ENCODE peak calls at places on chromosome 1, in seven cellular contexts. One of them, this sample, is unnamed.

GRCh38 chr1:93080424-93080823 is 1.3 kb downstream of the MTF2 start:
- DNase-seq in activated T-cell treated with anti-CD3 and anti-CD28 coated beads for 1 hour: no peak
- DNase-seq in substantia nigra: no peak
- DNase-seq in activated CD4-positive, alpha-beta T cell treated with anti-CD3 and anti-CD28 coated beads, Interleukin-2, amount 50 U/mL, for 48 hours: no peak
- DNase-seq in NCI-H510A treated with DMSO at 0.1 percent for 48 hours: peak; percentile 91
- DNase-seq in stimulated activated CD4-positive, alpha-beta T cell treated with anti-CD3 and anti-CD28 coated beads, TNF-alpha, amount 100 ng/mL, for 1 hour: no peak
- DNase-seq in cardiac muscle cell: peak; percentile 86
- DNase-seq in this sample: no peak

GRCh38 chr1:58816747-58817221 is 32.9 kb upstream of the JUN start:
- DNase-seq in substantia nigra: no peak
- DNase-seq in NCI-H510A treated with DMSO at 0.1 percent for 48 hours: no peak
- DNase-seq in activated T-cell treated with anti-CD3 and anti-CD28 coated beads for 1 hour: no peak
- DNase-seq in cardiac muscle cell: peak; percentile 31
- DNase-seq in stimulated activated CD4-positive, alpha-beta T cell treated with anti-CD3 and anti-CD28 coated beads, TNF-alpha, amount 100 ng/mL, for 1 hour: no peak
- DNase-seq in activated CD4-positive, alpha-beta T cell treated with anti-CD3 and anti-CD28 coated beads, Interleukin-2, amount 50 U/mL, for 48 hours: no peak
- DNase-seq in this sample: no peak

GRCh38 chr1:192506741-192507155 is 68.8 kb upstream of the RGS1 start:
- DNase-seq in activated T-cell treated with anti-CD3 and anti-CD28 coated beads for 1 hour: no peak
- DNase-seq in stimulated activated CD4-positive, alpha-beta T cell treated with anti-CD3 and anti-CD28 coated beads, TNF-alpha, amount 100 ng/mL, for 1 hour: no peak
- DNase-seq in substantia nigra: no peak
- DNase-seq in cardiac muscle cell: peak; percentile 65
- DNase-seq in NCI-H510A treated with DMSO at 0.1 percent for 48 hours: no peak
- DNase-seq in activated CD4-positive, alpha-beta T cell treated with anti-CD3 and anti-CD28 coated beads, Interleukin-2, amount 50 U/mL, for 48 hours: no peak
- DNase-seq in this sample: no peak

GRCh38 chr1:227786673-227787512 is 28.6 kb upstream of the PRSS38 start:
- DNase-seq in cardiac muscle cell: no peak
- DNase-seq in stimulated activated CD4-positive, alpha-beta T cell treated with anti-CD3 and anti-CD28 coated beads, TNF-alpha, amount 100 ng/mL, for 1 hour: no peak
- DNase-seq in substantia nigra: no peak
- DNase-seq in NCI-H510A treated with DMSO at 0.1 percent for 48 hours: no peak
- DNase-seq in activated T-cell treated with anti-CD3 and anti-CD28 coated beads for 1 hour: no peak
- DNase-seq in activated CD4-positive, alpha-beta T cell treated with anti-CD3 and anti-CD28 coated beads, Interleukin-2, amount 50 U/mL, for 48 hours: no peak
- DNase-seq in this sample: no peak

GRCh38 chr1:82565146-82565545 is 764.4 kb downstream of the ADGRL2 start:
- DNase-seq in substantia nigra: no peak
- DNase-seq in NCI-H510A treated with DMSO at 0.1 percent for 48 hours: no peak
- DNase-seq in activated T-cell treated with anti-CD3 and anti-CD28 coated beads for 1 hour: no peak
- DNase-seq in cardiac muscle cell: peak; percentile 68
- DNase-seq in stimulated activated CD4-positive, alpha-beta T cell treated with anti-CD3 and anti-CD28 coated beads, TNF-alpha, amount 100 ng/mL, for 1 hour: no peak
- DNase-seq in activated CD4-positive, alpha-beta T cell treated with anti-CD3 and anti-CD28 coated beads, Interleukin-2, amount 50 U/mL, for 48 hours: no peak
- DNase-seq in this sample: no peak

GRCh38 chr1:246582301-246583055 is 16.2 kb downstream of the CNST start:
- DNase-seq in activated CD4-positive, alpha-beta T cell treated with anti-CD3 and anti-CD28 coated beads, Interleukin-2, amount 50 U/mL, for 48 hours: no peak
- DNase-seq in substantia nigra: no peak
- DNase-seq in stimulated activated CD4-positive, alpha-beta T cell treated with anti-CD3 and anti-CD28 coated beads, TNF-alpha, amount 100 ng/mL, for 1 hour: no peak
- DNase-seq in NCI-H510A treated with DMSO at 0.1 percent for 48 hours: no peak
- DNase-seq in activated T-cell treated with anti-CD3 and anti-CD28 coated beads for 1 hour: no peak
- DNase-seq in cardiac muscle cell: no peak
- DNase-seq in this sample: no peak

GRCh38 chr1:21149430-21149861 is 27.3 kb downstream of the EIF4G3 start:
- DNase-seq in activated T-cell treated with anti-CD3 and anti-CD28 coated beads for 1 hour: no peak
- DNase-seq in stimulated activated CD4-positive, alpha-beta T cell treated with anti-CD3 and anti-CD28 coated beads, TNF-alpha, amount 100 ng/mL, for 1 hour: no peak
- DNase-seq in NCI-H510A treated with DMSO at 0.1 percent for 48 hours: no peak
- DNase-seq in activated CD4-positive, alpha-beta T cell treated with anti-CD3 and anti-CD28 coated beads, Interleukin-2, amount 50 U/mL, for 48 hours: no peak
- DNase-seq in substantia nigra: no peak
- DNase-seq in cardiac muscle cell: peak; percentile 67
- DNase-seq in this sample: no peak

GRCh38 chr1:67489643-67490042 is 59.4 kb upstream of the SERBP1 start:
- DNase-seq in activated T-cell treated with anti-CD3 and anti-CD28 coated beads for 1 hour: no peak
- DNase-seq in cardiac muscle cell: peak; percentile 37
- DNase-seq in NCI-H510A treated with DMSO at 0.1 percent for 48 hours: no peak
- DNase-seq in activated CD4-positive, alpha-beta T cell treated with anti-CD3 and anti-CD28 coated beads, Interleukin-2, amount 50 U/mL, for 48 hours: no peak
- DNase-seq in stimulated activated CD4-positive, alpha-beta T cell treated with anti-CD3 and anti-CD28 coated beads, TNF-alpha, amount 100 ng/mL, for 1 hour: no peak
- DNase-seq in substantia nigra: no peak
- DNase-seq in this sample: no peak

GRCh38 chr1:241292973-241293372 is 64.0 kb downstream of the RGS7 start:
- DNase-seq in activated CD4-positive, alpha-beta T cell treated with anti-CD3 and anti-CD28 coated beads, Interleukin-2, amount 50 U/mL, for 48 hours: no peak
- DNase-seq in stimulated activated CD4-positive, alpha-beta T cell treated with anti-CD3 and anti-CD28 coated beads, TNF-alpha, amount 100 ng/mL, for 1 hour: no peak
- DNase-seq in substantia nigra: no peak
- DNase-seq in NCI-H510A treated with DMSO at 0.1 percent for 48 hours: no peak
- DNase-seq in activated T-cell treated with anti-CD3 and anti-CD28 coated beads for 1 hour: no peak
- DNase-seq in cardiac muscle cell: no peak
- DNase-seq in this sample: no peak

GRCh38 chr1:114668373-114668772 is 1.5 kb downstream of the DENND2C start:
- DNase-seq in stimulated activated CD4-positive, alpha-beta T cell treated with anti-CD3 and anti-CD28 coated beads, TNF-alpha, amount 100 ng/mL, for 1 hour: no peak
- DNase-seq in activated CD4-positive, alpha-beta T cell treated with anti-CD3 and anti-CD28 coated beads, Interleukin-2, amount 50 U/mL, for 48 hours: no peak
- DNase-seq in substantia nigra: no peak
- DNase-seq in NCI-H510A treated with DMSO at 0.1 percent for 48 hours: no peak
- DNase-seq in cardiac muscle cell: no peak
- DNase-seq in activated T-cell treated with anti-CD3 and anti-CD28 coated beads for 1 hour: no peak
- DNase-seq in this sample: no peak

GRCh38 chr1:201859424-201859823 is 29.3 kb upstream of the SHISA4 start:
- DNase-seq in NCI-H510A treated with DMSO at 0.1 percent for 48 hours: no peak
- DNase-seq in cardiac muscle cell: no peak
- DNase-seq in substantia nigra: no peak
- DNase-seq in stimulated activated CD4-positive, alpha-beta T cell treated with anti-CD3 and anti-CD28 coated beads, TNF-alpha, amount 100 ng/mL, for 1 hour: no peak
- DNase-seq in activated CD4-positive, alpha-beta T cell treated with anti-CD3 and anti-CD28 coated beads, Interleukin-2, amount 50 U/mL, for 48 hours: no peak
- DNase-seq in activated T-cell treated with anti-CD3 and anti-CD28 coated beads for 1 hour: no peak
- DNase-seq in this sample: no peak

GRCh38 chr1:57576750-57577149 is 152.9 kb upstream of the DAB1 start:
- DNase-seq in substantia nigra: no peak
- DNase-seq in NCI-H510A treated with DMSO at 0.1 percent for 48 hours: peak; percentile 42
- DNase-seq in stimulated activated CD4-positive, alpha-beta T cell treated with anti-CD3 and anti-CD28 coated beads, TNF-alpha, amount 100 ng/mL, for 1 hour: no peak
- DNase-seq in activated T-cell treated with anti-CD3 and anti-CD28 coated beads for 1 hour: no peak
- DNase-seq in activated CD4-positive, alpha-beta T cell treated with anti-CD3 and anti-CD28 coated beads, Interleukin-2, amount 50 U/mL, for 48 hours: no peak
- DNase-seq in cardiac muscle cell: no peak
- DNase-seq in this sample: no peak

GRCh38 chr1:115782571-115783281 is 14.2 kb upstream of the CASQ2 start:
- DNase-seq in activated CD4-positive, alpha-beta T cell treated with anti-CD3 and anti-CD28 coated beads, Interleukin-2, amount 50 U/mL, for 48 hours: no peak
- DNase-seq in activated T-cell treated with anti-CD3 and anti-CD28 coated beads for 1 hour: no peak
- DNase-seq in cardiac muscle cell: peak; percentile 82
- DNase-seq in substantia nigra: no peak
- DNase-seq in stimulated activated CD4-positive, alpha-beta T cell treated with anti-CD3 and anti-CD28 coated beads, TNF-alpha, amount 100 ng/mL, for 1 hour: no peak
- DNase-seq in NCI-H510A treated with DMSO at 0.1 percent for 48 hours: no peak
- DNase-seq in this sample: no peak

GRCh38 chr1:240794061-240794843 is 182.3 kb upstream of the GREM2 start:
- DNase-seq in activated CD4-positive, alpha-beta T cell treated with anti-CD3 and anti-CD28 coated beads, Interleukin-2, amount 50 U/mL, for 48 hours: no peak
- DNase-seq in activated T-cell treated with anti-CD3 and anti-CD28 coated beads for 1 hour: no peak
- DNase-seq in cardiac muscle cell: no peak
- DNase-seq in substantia nigra: no peak
- DNase-seq in stimulated activated CD4-positive, alpha-beta T cell treated with anti-CD3 and anti-CD28 coated beads, TNF-alpha, amount 100 ng/mL, for 1 hour: no peak
- DNase-seq in NCI-H510A treated with DMSO at 0.1 percent for 48 hours: no peak
- DNase-seq in this sample: no peak

GRCh38 chr1:58618303-58618702 is 41.3 kb upstream of the TACSTD2 start:
- DNase-seq in substantia nigra: no peak
- DNase-seq in stimulated activated CD4-positive, alpha-beta T cell treated with anti-CD3 and anti-CD28 coated beads, TNF-alpha, amount 100 ng/mL, for 1 hour: no peak
- DNase-seq in cardiac muscle cell: peak; percentile 91
- DNase-seq in activated T-cell treated with anti-CD3 and anti-CD28 coated beads for 1 hour: no peak
- DNase-seq in activated CD4-positive, alpha-beta T cell treated with anti-CD3 and anti-CD28 coated beads, Interleukin-2, amount 50 U/mL, for 48 hours: peak; percentile 11
- DNase-seq in NCI-H510A treated with DMSO at 0.1 percent for 48 hours: no peak
- DNase-seq in this sample: peak; percentile 17

GRCh38 chr1:222310830-222311229 is 237.1 kb downstream of the HHIPL2 start:
- DNase-seq in substantia nigra: peak; percentile 12
- DNase-seq in activated T-cell treated with anti-CD3 and anti-CD28 coated beads for 1 hour: no peak
- DNase-seq in cardiac muscle cell: peak; percentile 2
- DNase-seq in stimulated activated CD4-positive, alpha-beta T cell treated with anti-CD3 and anti-CD28 coated beads, TNF-alpha, amount 100 ng/mL, for 1 hour: no peak
- DNase-seq in activated CD4-positive, alpha-beta T cell treated with anti-CD3 and anti-CD28 coated beads, Interleukin-2, amount 50 U/mL, for 48 hours: no peak
- DNase-seq in NCI-H510A treated with DMSO at 0.1 percent for 48 hours: peak; percentile 14
- DNase-seq in this sample: no peak

GRCh38 chr1:209249280-209249670 is 334.2 kb upstream of the CAMK1G start:
- DNase-seq in substantia nigra: no peak
- DNase-seq in stimulated activated CD4-positive, alpha-beta T cell treated with anti-CD3 and anti-CD28 coated beads, TNF-alpha, amount 100 ng/mL, for 1 hour: no peak
- DNase-seq in cardiac muscle cell: no peak
- DNase-seq in activated T-cell treated with anti-CD3 and anti-CD28 coated beads for 1 hour: no peak
- DNase-seq in NCI-H510A treated with DMSO at 0.1 percent for 48 hours: no peak
- DNase-seq in activated CD4-positive, alpha-beta T cell treated with anti-CD3 and anti-CD28 coated beads, Interleukin-2, amount 50 U/mL, for 48 hours: no peak
- DNase-seq in this sample: no peak

GRCh38 chr1:21572141-21572540 is 62.9 kb downstream of the ALPL start:
- DNase-seq in activated CD4-positive, alpha-beta T cell treated with anti-CD3 and anti-CD28 coated beads, Interleukin-2, amount 50 U/mL, for 48 hours: no peak
- DNase-seq in substantia nigra: no peak
- DNase-seq in stimulated activated CD4-positive, alpha-beta T cell treated with anti-CD3 and anti-CD28 coated beads, TNF-alpha, amount 100 ng/mL, for 1 hour: no peak
- DNase-seq in NCI-H510A treated with DMSO at 0.1 percent for 48 hours: no peak
- DNase-seq in activated T-cell treated with anti-CD3 and anti-CD28 coated beads for 1 hour: no peak
- DNase-seq in cardiac muscle cell: no peak
- DNase-seq in this sample: no peak

GRCh38 chr1:171226757-171227370 is 21.4 kb upstream of the FMO1 start:
- DNase-seq in stimulated activated CD4-positive, alpha-beta T cell treated with anti-CD3 and anti-CD28 coated beads, TNF-alpha, amount 100 ng/mL, for 1 hour: no peak
- DNase-seq in NCI-H510A treated with DMSO at 0.1 percent for 48 hours: peak; percentile 88
- DNase-seq in substantia nigra: no peak
- DNase-seq in cardiac muscle cell: peak; percentile 91
- DNase-seq in activated T-cell treated with anti-CD3 and anti-CD28 coated beads for 1 hour: no peak
- DNase-seq in activated CD4-positive, alpha-beta T cell treated with anti-CD3 and anti-CD28 coated beads, Interleukin-2, amount 50 U/mL, for 48 hours: peak; percentile 13
- DNase-seq in this sample: no peak

This sample was measured in thoracic aorta.